ENCODE peak calls at places on chromosomes 11 and 22, in eight cellular contexts. F is CD14-positive monocyte; O is NB4; L is choroid plexus epithelial cell; B is A549; X is HL-60; W is activated CD8-positive, alpha-beta T cell treated with anti-CD3 and anti-CD28 coated beads for 36 hours; E is fibroblast of mammary gland. A is an unnamed sample.

GRCh38 chr11:4072668-4073285 is 21.8 kb upstream of the RRM1 start:
- DNase-seq in O (peak), F (no peak), E (peak), X (no peak), W (peak), L (peak), B (peak), A (peak)

GRCh38 chr11:67370351-67371076 is 2.9 kb downstream of the CLCF1 start:
- DNase-seq in O (no peak), B (no peak), L (no peak), X (no peak), W (no peak), F (peak), E (peak), A (no peak)

GRCh38 chr11:63534076-63534475 is 2.5 kb upstream of the PLAAT4 start:
- DNase-seq in O (no peak), B (no peak), L (no peak), W (no peak), E (no peak), X (no peak), F (no peak), A (no peak)

GRCh38 chr11:12269104-12269441 is 108.3 kb upstream of the PARVA start:
- DNase-seq in W (no peak), F (no peak), E (no peak), B (no peak), L (peak), O (no peak), X (no peak), A (no peak)

GRCh38 chr11:44993971-44994705 is 43.5 kb upstream of the TP53I11 start:
- DNase-seq in B (no peak), L (no peak), F (no peak), W (no peak), E (no peak), X (no peak), O (no peak), A (no peak)

GRCh38 chr11:63553759-63554158 is 9.4 kb downstream of the PLAAT2 start:
- DNase-seq in F (no peak), O (peak), B (no peak), L (peak), W (peak), E (peak), X (no peak), A (peak)

GRCh38 chr11:102456381-102456780 is 3.8 kb upstream of the TMEM123 start:
- DNase-seq in W (no peak), O (peak), X (peak), B (no peak), F (peak), L (peak), E (peak), A (no peak)

GRCh38 chr11:101019870-101020269 is 109.7 kb downstream of the PGR start:
- DNase-seq in X (no peak), W (no peak), L (peak), B (no peak), O (no peak), F (no peak), E (no peak), A (no peak)

GRCh38 chr22:46564084-46564714 is 26.8 kb upstream of the CELSR1 start:
- DNase-seq in W (no peak), X (no peak), B (no peak), O (no peak), L (no peak), F (no peak), E (no peak), A (no peak)

GRCh38 chr11:105719073-105719846 is 109.4 kb downstream of the GRIA4 start:
- DNase-seq in E (no peak), X (no peak), F (no peak), L (peak), O (no peak), W (no peak), B (peak), A (peak)

GRCh38 chr11:64268687-64269379 is 15.6 kb downstream of the BAD start:
- DNase-seq in E (peak), F (peak), W (peak), L (peak), O (peak), B (no peak), X (peak), A (peak)

GRCh38 chr11:109071712-109072524 is 350.1 kb upstream of the C11orf87 start:
- DNase-seq in B (no peak), X (no peak), F (no peak), E (peak), O (no peak), W (no peak), L (peak), A (no peak)

GRCh38 chr11:28834877-28835276 is 726.7 kb downstream of the METTL15 start:
- DNase-seq in O (no peak), F (no peak), W (no peak), B (no peak), E (peak), X (no peak), L (peak), A (no peak)

GRCh38 chr22:20152464-20152890 is 1.6 kb upstream of the CCDC188 start:
- DNase-seq in E (no peak), O (no peak), L (no peak), X (no peak), B (no peak), F (no peak), W (no peak), A (no peak)

GRCh38 chr22:41940853-41941765 is 5.8 kb downstream of the CENPM start:
- DNase-seq in O (peak), B (peak), W (peak), L (peak), F (peak), E (peak), X (peak), A (peak)
- TF ChIP-seq CTCF in O (peak), B (peak), W (peak), L (peak), F (peak), E (peak), X (peak), A (peak)

DNA sequence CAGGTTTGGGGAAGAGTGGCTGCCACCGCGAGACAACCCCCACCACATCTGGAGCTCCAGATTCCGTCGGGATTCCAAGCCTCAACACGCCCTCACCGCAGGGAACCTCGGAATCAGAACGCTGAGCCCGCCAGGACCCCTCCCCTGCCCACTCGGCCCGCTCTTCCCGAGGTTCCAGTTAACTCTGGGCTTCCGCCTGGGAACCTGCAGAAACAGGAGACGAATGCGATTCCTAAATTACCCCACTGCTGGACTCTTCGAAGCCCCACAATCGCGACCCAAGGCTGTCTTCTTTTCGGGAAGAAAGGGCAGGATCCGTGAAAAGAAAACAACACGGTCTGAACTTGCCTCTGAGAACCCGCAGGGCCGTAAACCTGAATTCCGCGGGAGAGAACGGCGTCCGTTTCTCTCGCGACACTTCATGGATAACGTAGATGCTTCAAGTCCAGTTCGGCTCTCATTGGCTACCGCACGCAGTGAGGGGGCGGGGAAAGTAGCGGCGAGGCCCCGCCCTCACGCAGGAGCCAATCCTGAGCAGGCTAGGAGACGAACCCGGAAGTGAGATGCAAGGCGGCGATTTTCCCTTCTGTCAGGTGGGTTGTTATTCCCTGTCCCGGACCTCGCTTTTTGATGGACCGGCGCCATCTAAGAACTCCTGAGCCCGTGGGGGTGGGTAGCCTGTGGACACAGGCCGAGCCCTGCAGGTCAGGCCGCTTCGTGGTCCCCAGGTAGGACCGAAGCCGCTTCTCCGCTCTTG is at the start of the genes ANKRD49 and MRE11:
- DNase-seq in F (peak), E (peak), O (peak), W (peak), L (peak), X (peak), B (peak), A (peak)
- TF ChIP-seq CTCF in F (no peak), E (no peak), O (no peak), W (no peak), L (no peak), X (no peak), B (no peak), A (no peak)

GRCh38 chr11:119054418-119054817 is 2.6 kb downstream of the HYOU1 start:
- DNase-seq in W (no peak), O (no peak), X (no peak), E (no peak), L (no peak), F (no peak), B (no peak), A (no peak)

GRCh38 chr11:119052163-119052814 is 4.7 kb downstream of the HYOU1 start:
- DNase-seq in W (no peak), X (no peak), O (no peak), B (no peak), E (no peak), F (no peak), L (no peak), A (no peak)

GRCh38 chr11:119056397-119056999 is 507 bp downstream of the HYOU1 start:
- DNase-seq in W (peak), F (peak), O (peak), B (peak), X (no peak), L (no peak), E (no peak), A (peak)

GRCh38 chr11:119057000-119057769 is at the start of gene HYOU1:
- DNase-seq in L (peak), X (peak), E (peak), F (peak), O (peak), W (peak), B (peak), A (peak)

GRCh38 chr11:119055901-119056300 is 1.1 kb downstream of the HYOU1 start:
- DNase-seq in B (peak), X (no peak), F (no peak), W (peak), O (peak), L (peak), E (peak), A (no peak)
- TF ChIP-seq CTCF in B (peak), X (no peak), F (no peak), W (peak), O (peak), L (peak), E (peak), A (no peak)

DNA sequence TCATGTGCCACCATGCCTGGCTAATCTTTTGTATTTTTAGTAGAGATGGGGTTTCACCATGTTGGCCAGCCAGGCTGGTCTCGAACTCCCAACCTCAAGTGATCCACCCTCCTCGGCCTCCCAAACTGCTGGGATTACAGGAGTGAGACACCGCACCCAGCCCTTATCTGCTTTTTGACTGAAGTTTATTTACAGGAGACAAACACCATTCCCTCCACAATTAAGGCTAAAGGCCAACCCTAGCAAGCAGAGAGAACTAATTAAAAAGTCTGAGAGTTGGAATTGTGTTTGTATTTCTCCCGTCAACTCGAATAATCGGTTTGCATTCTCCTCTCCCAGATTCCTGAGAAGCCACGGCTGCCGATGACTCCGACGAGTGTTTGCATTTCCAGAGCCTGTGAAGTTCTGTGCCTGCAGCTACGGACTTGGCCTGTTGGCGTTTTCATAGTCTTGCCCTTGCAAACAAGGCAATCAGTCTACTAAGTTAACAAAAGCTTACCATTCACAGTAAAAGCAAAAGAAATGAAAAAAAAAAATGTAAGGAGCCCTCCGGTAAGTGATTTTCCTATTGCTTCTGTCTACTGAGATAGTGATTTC is 73.3 kb upstream of the NUP50 start:
- DNase-seq in O (no peak), B (no peak), X (no peak), L (peak), F (no peak), W (no peak), E (no peak), A (no peak)
- TF ChIP-seq CTCF in O (no peak), B (no peak), X (no peak), L (peak), F (no peak), W (no peak), E (no peak), A (no peak)